ENCODE peak calls at places on chromosomes 11 and 22, in four cellular contexts. T is HS-5, X is smooth muscle cell of the brain vasculature, S is mesenteric fat pad. V is an unnamed sample.

GRCh38 chr11:47248304-47248663 is 330 bp downstream of the ACP2 start:
- DNase-seq in T (no peak), X (no peak), S (no peak), V (no peak)

GRCh38 chr11:57407941-57408475 is 17.6 kb upstream of the PRG2 start:
- DNase-seq in T (no peak), X (no peak), S (no peak), V (no peak)

GRCh38 chr11:94638902-94639373 is 71.8 kb downstream of the PIWIL4 start:
- DNase-seq in T (no peak), X (no peak), S (no peak), V (no peak)

GRCh38 chr11:2151500-2152257 is 9.3 kb downstream of the INS start:
- DNase-seq in T (no peak), X (peak), S (no peak), V (peak)

GRCh38 chr11:113159967-113160621 is 154.3 kb upstream of the TTC12 start:
- DNase-seq in T (no peak), X (no peak), S (no peak), V (no peak)

GRCh38 chr11:2777396-2777795 is 77.6 kb upstream of the KCNQ1OT1 start:
- DNase-seq in T (no peak), X (no peak), S (peak), V (peak)

GRCh38 chr11:105265859-105266258 is 126.3 kb upstream of the CARD18 start:
- DNase-seq in T (no peak), X (no peak), S (no peak), V (peak)

GRCh38 chr11:68687986-68688385 is 3.6 kb downstream of the GAL start:
- DNase-seq in T (no peak), X (no peak), S (peak), V (no peak)

GRCh38 chr11:108147150-108147549 is 25.8 kb downstream of the ACAT1 start:
- DNase-seq in T (no peak), X (no peak), S (no peak), V (no peak)

GRCh38 chr11:120751550-120751949 is 240.0 kb downstream of the GRIK4 start:
- DNase-seq in T (no peak), X (no peak), S (no peak), V (no peak)

GRCh38 chr11:70825893-70826540 is 426.4 kb downstream of the SHANK2 start:
- DNase-seq in T (no peak), X (no peak), S (no peak), V (no peak)

GRCh38 chr11:44899959-44900358 is 50.7 kb downstream of the TP53I11 start:
- DNase-seq in T (peak), X (no peak), S (no peak), V (peak)

GRCh38 chr11:104320091-104320490 is 156.1 kb upstream of the PDGFD start:
- DNase-seq in T (no peak), X (no peak), S (no peak), V (peak)

GRCh38 chr22:20865869-20866445 is 7.2 kb downstream of the SNAP29 start:
- DNase-seq in T (no peak), X (no peak), S (no peak), V (no peak)

GRCh38 chr11:134402910-134403309 is 9.1 kb downstream of the B3GAT1 start:
- DNase-seq in T (no peak), X (no peak), S (no peak), V (no peak)

GRCh38 chr11:79488286-79488685 is 47.5 kb upstream of the TENM4 start:
- DNase-seq in T (no peak), X (no peak), S (no peak), V (no peak)